ENCODE peak calls at places on chromosome 19, in five cellular contexts. Y is mucosa of gallbladder, U is osteocyte, M is anterior cingulate cortex, O is fibroblast of villous mesenchyme. Q is an unnamed sample.

GRCh38 chr19:737591-738093 is 13.3 kb upstream of the MISP start:
- DNase-seq in Y (no peak), U (no peak), M (no peak), O (no peak), Q (peak; percentile 38)

GRCh38 chr19:51097166-51097736 is 11.0 kb downstream of the CTU1 start:
- DNase-seq in U (no peak), M (peak; percentile 15), O (peak; percentile 45), Y (peak; percentile 53), Q (peak; percentile 26)

GRCh38 chr19:37513397-37513796 is 6.7 kb downstream of the ZNF793 start:
- DNase-seq in M (no peak), U (no peak), O (no peak), Y (no peak), Q (no peak)

GRCh38 chr19:5343848-5344247 is 3.2 kb upstream of the PTPRS start:
- DNase-seq in O (peak; percentile 49), M (no peak), Y (no peak), U (no peak), Q (peak; percentile 75)

GRCh38 chr19:41924151-41925145 is 3.8 kb downstream of the ERFL start:
- DNase-seq in M (no peak), O (no peak), Y (no peak), U (no peak), Q (no peak)

GRCh38 chr19:19081642-19082151 is 17.9 kb downstream of the SLC25A42 start:
- DNase-seq in Y (no peak), M (no peak), O (peak; percentile 50), U (no peak), Q (no peak)

GRCh38 chr19:9009431-9009830 is 778 bp downstream of the MUC16 start:
- DNase-seq in U (no peak), O (no peak), Y (no peak), M (no peak), Q (no peak)

GRCh38 chr19:42121666-42122069 is 10.6 kb downstream of the POU2F2 start:
- DNase-seq in Y (no peak), M (peak; percentile 3), O (peak; percentile 30), U (no peak), Q (peak; percentile 32)

GRCh38 chr19:29841209-29841558 is 29.4 kb downstream of the CCNE1 start:
- DNase-seq in U (no peak), M (no peak), O (peak; percentile 12), Y (no peak), Q (no peak)

GRCh38 chr19:48381178-48381950 is 10.0 kb downstream of the KDELR1 start:
- DNase-seq in U (no peak), Y (no peak), M (no peak), O (no peak), Q (no peak)

GRCh38 chr19:17859533-17860330 is at the start of gene RPL18A:
- DNase-seq in Y (peak; percentile 99), M (peak; percentile 99), O (peak; percentile 100), U (peak; percentile 99), Q (peak; percentile 97)

GRCh38 chr19:58003153-58003828 is 671 bp upstream of the ZNF606 start:
- DNase-seq in Y (no peak), O (peak; percentile 19), M (no peak), U (no peak), Q (no peak)

GRCh38 chr19:38663957-38664502 is 16.6 kb downstream of the ACTN4 start:
- DNase-seq in M (no peak), Y (no peak), U (no peak), O (no peak), Q (no peak)

GRCh38 chr19:32264568-32264967 is 80.8 kb upstream of the ZNF507 start:
- DNase-seq in M (no peak), Y (no peak), U (no peak), O (no peak), Q (no peak)

GRCh38 chr19:52691737-52692136 is 43.1 kb downstream of the ZNF611 start:
- DNase-seq in U (no peak), M (no peak), O (no peak), Y (no peak), Q (no peak)

GRCh38 chr19:18503337-18503970 is 18.4 kb downstream of the ELL start:
- DNase-seq in U (no peak), M (no peak), O (peak; percentile 54), Y (no peak), Q (no peak)

GRCh38 chr19:33390908-33391630 is 17.6 kb downstream of the CEBPG start:
- DNase-seq in U (no peak), M (no peak), Y (no peak), O (no peak), Q (no peak)

GRCh38 chr19:56942749-56943148 is 102.2 kb upstream of the PEG3 start:
- DNase-seq in M (no peak), O (no peak), U (peak; percentile 93), Y (no peak), Q (no peak)

GRCh38 chr19:49502866-49503581 is 6.8 kb downstream of the RPS11 start:
- DNase-seq in Y (no peak), M (no peak), U (no peak), O (peak; percentile 85), Q (peak; percentile 66)

GRCh38 chr19:33740811-33741396 is 55.8 kb upstream of the KCTD15 start:
- DNase-seq in U (no peak), Y (peak; percentile 34), M (no peak), O (peak; percentile 32), Q (peak; percentile 19)

GRCh38 chr19:23395041-23395721 is at the start of gene ZNF91:
- DNase-seq in M (peak; percentile 90), U (peak; percentile 96), Y (peak; percentile 97), O (peak; percentile 94), Q (peak; percentile 3)

GRCh38 chr19:778910-779653 is 18.2 kb upstream of the PTBP1 start:
- DNase-seq in O (peak; percentile 99), M (no peak), U (peak; percentile 91), Y (peak; percentile 57), Q (no peak)

GRCh38 chr19:12788682-12789097 is 2.6 kb upstream of the JUNB start:
- DNase-seq in M (peak; percentile 58), U (no peak), O (peak; percentile 81), Y (peak; percentile 72), Q (peak; percentile 72)

Q was measured in COLO829.